ENCODE peak calls at places on chromosome 21, in seven cellular contexts. L is brain microvascular endothelial cell, D is cardiac muscle cell, H is HFF-Myc, B is left ventricle myocardium inferior, S is coronary artery, A is fibroblast of pulmonary artery. N is an unnamed sample.

GRCh38 chr21:42556960-42557359 is 43.3 kb downstream of the SLC37A1 start:
- DNase-seq in S (no peak), H (no peak), A (no peak), B (no peak), D (no peak), L (no peak), N (peak)

GRCh38 chr21:28742527-28742926 is 250.2 kb downstream of the LTN1 start:
- DNase-seq in D (no peak), B (no peak), A (peak), L (peak), S (no peak), H (no peak), N (peak)

GRCh38 chr21:35198004-35198403 is 148.9 kb upstream of the RUNX1 start:
- DNase-seq in L (peak), S (no peak), B (no peak), D (no peak), H (peak), A (peak), N (peak)

GRCh38 chr21:19228241-19228640 is 824.7 kb upstream of the TMPRSS15 start:
- DNase-seq in B (no peak), S (no peak), L (no peak), H (no peak), A (no peak), D (no peak), N (no peak)

GRCh38 chr21:38486221-38486620 is 12.1 kb downstream of the ERG start:
- DNase-seq in L (peak), B (no peak), D (no peak), S (no peak), H (no peak), A (peak), N (peak)

GRCh38 chr21:21232320-21232719 is 234.1 kb downstream of the NCAM2 start:
- DNase-seq in S (no peak), A (peak), H (no peak), B (no peak), L (peak), D (peak), N (peak)

GRCh38 chr21:34189506-34189905 is 116.1 kb downstream of the MRPS6 start:
- DNase-seq in D (no peak), B (no peak), L (no peak), A (no peak), H (no peak), S (no peak), N (no peak)

GRCh38 chr21:35637431-35637830 is 422.9 kb downstream of the SETD4 start:
- DNase-seq in B (no peak), D (no peak), A (peak), S (peak), H (no peak), L (peak), N (peak)

GRCh38 chr21:14383596-14384210 is 757 bp upstream of the HSPA13 start:
- DNase-seq in H (peak), D (no peak), B (no peak), S (no peak), A (peak), L (peak), N (no peak)

GRCh38 chr21:16589499-16589898 is 859.7 kb downstream of the USP25 start:
- DNase-seq in D (no peak), H (no peak), A (no peak), S (no peak), B (no peak), L (no peak), N (no peak)

GRCh38 chr21:35525443-35525842 is 476.3 kb upstream of the RUNX1 start:
- DNase-seq in B (no peak), A (no peak), H (no peak), S (no peak), D (no peak), L (peak), N (no peak)

GRCh38 chr21:33026299-33026858 is 644 bp downstream of the OLIG2 start:
- DNase-seq in H (no peak), A (no peak), D (no peak), B (no peak), L (no peak), S (no peak), N (no peak)

GRCh38 chr21:21675601-21676000 is 677.4 kb downstream of the NCAM2 start:
- DNase-seq in H (no peak), A (no peak), L (no peak), S (no peak), D (no peak), B (no peak), N (no peak)

GRCh38 chr21:33899199-33899598 is 16.4 kb downstream of the ATP5PO start:
- DNase-seq in D (no peak), B (no peak), H (no peak), A (peak), S (no peak), L (no peak), N (peak)

GRCh38 chr21:33587792-33588484 is 546 bp downstream of the DONSON start:
- DNase-seq in L (peak), D (peak), B (no peak), A (peak), S (peak), H (no peak), N (peak)

GRCh38 chr21:30072496-30072895 is 94.1 kb downstream of the CLDN17 start:
- DNase-seq in B (no peak), D (peak), H (peak), A (peak), L (peak), S (no peak), N (peak)
- TF ChIP-seq CTCF in B (peak), D (peak), H (peak), A (peak), L (peak), S (no peak), N (peak)

GRCh38 chr21:41219498-41220207 is 51.7 kb downstream of the BACE2 start:
- DNase-seq in D (no peak), L (no peak), H (no peak), A (no peak), B (no peak), S (no peak), N (no peak)
- H3K4me3 ChIP-seq in D (no peak), L (no peak), H (no peak), A (no peak), B (no peak), S (no peak), N (no peak)

GRCh38 chr21:37220981-37221664 is 46.0 kb downstream of the VPS26C start:
- DNase-seq in S (peak), L (peak), H (peak), A (peak), D (peak), B (peak), N (peak)
- TF ChIP-seq CTCF in S (no peak), L (peak), H (peak), A (peak), D (peak), B (peak), N (peak)

DNA sequence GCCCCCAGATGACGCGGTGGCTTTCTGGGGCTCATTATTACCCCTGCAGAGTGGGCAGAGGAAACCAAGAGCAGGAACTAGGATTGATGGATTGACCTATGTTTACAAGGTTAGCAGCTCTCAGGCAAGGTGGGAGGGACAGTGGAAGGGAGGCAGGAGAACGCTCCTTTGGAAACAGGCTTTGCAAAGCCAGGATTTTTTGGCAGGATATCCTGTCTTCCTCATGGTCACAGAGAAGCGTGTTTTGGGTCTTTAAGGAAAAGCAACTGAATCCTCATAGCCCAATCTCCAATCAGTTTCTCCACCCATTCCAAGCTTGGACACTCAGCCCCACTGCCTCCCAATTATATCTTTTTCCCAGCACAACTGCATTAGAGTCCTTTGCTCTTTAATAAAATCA is 105.6 kb upstream of the SOD1 start:
- DNase-seq in H (no peak), L (no peak), S (no peak), B (no peak), A (no peak), D (no peak), N (no peak)
- H3K4me3 ChIP-seq in H (no peak), L (no peak), S (no peak), B (no peak), A (no peak), D (no peak), N (no peak)

DNA sequence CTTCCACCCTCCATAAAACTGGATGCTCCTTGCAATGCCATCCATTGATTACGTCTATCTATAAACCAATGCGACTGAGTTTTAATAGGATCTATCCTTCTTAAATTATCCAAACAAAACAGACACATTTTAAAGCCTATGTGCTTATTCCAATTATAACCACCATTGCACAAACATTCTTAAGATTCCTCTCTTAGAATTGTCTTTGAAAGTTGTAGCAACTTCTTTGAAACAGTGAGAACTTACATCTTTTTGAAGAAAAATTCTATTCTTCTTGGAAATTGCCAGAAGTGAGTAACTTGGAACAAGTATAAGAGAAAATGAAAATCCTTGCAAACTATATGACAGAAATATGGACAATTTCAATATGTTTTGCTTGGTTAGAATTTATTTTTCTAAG is at the start of gene KRTAP26-1:
- DNase-seq in B (no peak), A (no peak), D (no peak), L (no peak), H (no peak), S (no peak), N (no peak)
- TF ChIP-seq CTCF in B (no peak), A (no peak), D (no peak), L (no peak), H (no peak), S (no peak), N (no peak)

DNA sequence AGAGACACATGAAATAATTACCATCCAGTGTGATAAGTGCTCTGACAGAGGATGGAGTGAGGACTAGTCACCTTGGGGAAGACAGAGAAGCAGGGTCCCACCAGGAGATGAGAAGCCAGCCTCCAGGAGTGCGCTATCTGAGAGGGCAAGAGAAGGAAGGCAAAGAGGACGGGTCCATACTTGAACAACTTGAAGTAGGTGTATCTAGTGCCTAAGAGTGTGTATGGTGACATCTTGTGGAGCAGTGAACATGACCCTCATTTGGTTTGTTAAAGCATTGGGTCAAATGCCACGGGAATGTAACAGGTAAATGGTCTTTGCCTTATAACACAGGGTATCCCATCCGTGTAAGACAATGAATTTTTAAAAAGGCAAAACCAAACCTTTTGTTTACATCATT is 39.8 kb downstream of the MRPL39 start:
- DNase-seq in A (no peak), D (no peak), B (no peak), S (no peak), H (no peak), L (no peak), N (no peak)
- H3K4me3 ChIP-seq in A (no peak), D (no peak), B (no peak), S (no peak), H (no peak), L (no peak), N (no peak)

GRCh38 chr21:44492572-44493385 is 37.5 kb downstream of the LRRC3 start:
- DNase-seq in L (no peak), H (no peak), D (no peak), A (no peak), S (no peak), B (no peak), N (no peak)

GRCh38 chr21:44490816-44491215 is 35.5 kb downstream of the LRRC3 start:
- DNase-seq in D (no peak), B (no peak), L (no peak), H (no peak), A (no peak), S (no peak), N (no peak)

GRCh38 chr21:44487831-44488230 is 32.5 kb downstream of the LRRC3 start:
- DNase-seq in S (no peak), H (no peak), L (peak), D (no peak), A (peak), B (no peak), N (peak)

GRCh38 chr21:44490405-44490804 is 35.1 kb downstream of the LRRC3 start:
- DNase-seq in S (no peak), H (no peak), L (no peak), D (no peak), A (no peak), B (no peak), N (no peak)

GRCh38 chr21:44489962-44490361 is 34.7 kb downstream of the LRRC3 start:
- DNase-seq in S (no peak), B (no peak), A (no peak), H (no peak), D (no peak), L (no peak), N (no peak)
- TF ChIP-seq CTCF in S (no peak), B (no peak), A (peak), H (peak), D (peak), L (peak), N (peak)

DNA sequence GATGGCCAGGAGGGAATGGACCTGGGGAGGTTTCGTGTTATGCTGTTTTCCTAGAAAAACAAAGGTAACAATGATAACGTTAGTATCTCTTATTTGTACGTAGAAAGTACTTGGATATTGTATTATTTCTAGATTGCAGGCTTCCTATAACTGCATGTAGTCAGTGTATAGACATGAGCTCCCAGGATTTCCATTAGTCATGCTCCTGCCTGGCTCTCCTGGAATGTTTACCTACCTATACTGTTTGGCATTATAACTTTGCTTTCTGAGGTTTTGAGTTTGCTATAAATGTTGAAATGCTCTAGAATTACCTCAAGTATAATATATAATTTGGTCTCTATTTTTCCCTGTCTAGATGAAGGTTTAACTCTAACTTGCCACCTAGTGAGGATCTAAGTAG is 66.1 kb downstream of the TTC3 start:
- DNase-seq in D (no peak), B (no peak), H (no peak), L (peak), S (no peak), A (no peak), N (peak)
- H3K4me3 ChIP-seq in D (no peak), B (no peak), H (no peak), L (no peak), S (no peak), A (no peak), N (no peak)

GRCh38 chr21:46636181-46636512 is 673 bp downstream of the PRMT2 start:
- DNase-seq in L (no peak), B (no peak), D (no peak), A (no peak), H (no peak), S (no peak), N (no peak)

GRCh38 chr21:46634966-46635323 is 529 bp upstream of the PRMT2 start:
- DNase-seq in A (peak), S (no peak), L (peak), H (peak), D (peak), B (no peak), N (peak)

GRCh38 chr21:46634427-46634826 is 1.0 kb upstream of the PRMT2 start:
- DNase-seq in B (no peak), D (no peak), A (no peak), H (no peak), S (no peak), L (no peak), N (no peak)

GRCh38 chr21:46636550-46637289 is 1.2 kb downstream of the PRMT2 start:
- DNase-seq in D (no peak), H (no peak), S (no peak), A (no peak), L (no peak), B (no peak), N (no peak)

DNA sequence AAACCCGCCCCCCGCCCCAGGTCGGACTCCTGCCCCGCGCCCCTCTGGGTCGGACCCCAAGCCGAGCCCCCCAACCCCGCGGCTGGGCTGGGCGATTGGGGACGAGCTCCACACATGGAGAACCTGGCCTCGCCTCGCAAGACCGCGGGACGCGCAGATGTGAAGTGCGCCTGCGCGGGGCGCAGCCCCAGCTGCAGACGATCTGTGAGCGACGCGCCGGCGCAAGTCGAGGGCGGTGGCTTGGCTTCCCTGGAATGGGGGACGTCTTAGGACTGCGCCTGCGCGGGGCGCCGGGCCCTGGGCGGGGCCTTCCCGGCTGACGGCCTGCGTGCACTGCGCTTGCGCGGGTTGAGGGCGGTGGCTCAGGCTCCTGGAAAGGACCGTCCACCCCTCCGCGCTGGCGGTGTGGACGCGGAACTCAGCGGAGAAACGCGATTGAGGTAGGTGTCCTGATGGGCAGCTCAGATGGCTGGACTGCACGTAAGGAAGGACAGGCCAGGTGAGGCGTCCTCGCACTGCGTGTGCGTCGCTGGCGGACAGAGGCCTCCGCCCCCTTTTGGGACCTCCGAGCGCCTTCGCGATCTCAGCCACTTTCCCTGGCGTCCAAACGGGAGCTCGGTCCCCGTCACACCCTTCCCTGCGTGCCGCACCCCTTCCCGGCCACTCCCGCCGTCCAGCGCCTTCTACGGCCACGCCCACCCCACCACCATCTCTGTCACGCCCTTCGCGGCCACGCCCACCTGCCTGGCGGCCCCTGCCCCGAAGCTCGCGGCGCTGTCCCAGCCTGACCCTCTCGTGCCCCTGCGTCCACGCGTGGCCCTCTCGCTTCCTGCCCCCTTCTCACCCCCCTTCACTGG is at the start of gene PRMT2:
- DNase-seq in B (peak), H (peak), S (peak), D (peak), A (peak), L (peak), N (peak)
- TF ChIP-seq CTCF in B (no peak), H (no peak), S (no peak), D (no peak), A (no peak), L (no peak), N (no peak)

N was measured in choroid plexus epithelial cell.